ENCODE peak calls at places on chromosomes 16 and 17, in six cellular contexts. One of them, this sample, is unnamed.

GRCh38 chr17:34156741-34157589 is 98.1 kb upstream of the CCL2 start:
- DNase-seq in chondrocyte: peak
- DNase-seq in HFF-Myc: no peak
- DNase-seq in GM10248: no peak
- DNase-seq in neural crest cell: peak
- DNase-seq in nephron progenitor cell: peak
- DNase-seq in this sample: no peak

GRCh38 chr17:48679385-48680096 is 42.8 kb downstream of the PRAC1 start:
- DNase-seq in chondrocyte: no peak
- DNase-seq in HFF-Myc: no peak
- DNase-seq in GM10248: no peak
- DNase-seq in neural crest cell: no peak
- DNase-seq in nephron progenitor cell: no peak
- DNase-seq in this sample: no peak

GRCh38 chr16:30740364-30741251 is 7.6 kb upstream of the PHKG2 start:
- DNase-seq in chondrocyte: no peak
- DNase-seq in HFF-Myc: peak
- DNase-seq in GM10248: no peak
- DNase-seq in neural crest cell: no peak
- DNase-seq in nephron progenitor cell: no peak
- DNase-seq in this sample: no peak

GRCh38 chr17:71828182-71828596 is 292.6 kb upstream of the SOX9 start:
- DNase-seq in chondrocyte: no peak
- DNase-seq in HFF-Myc: no peak
- DNase-seq in GM10248: no peak
- DNase-seq in neural crest cell: peak
- DNase-seq in nephron progenitor cell: peak
- DNase-seq in this sample: no peak

GRCh38 chr17:17722081-17722905 is 41.0 kb downstream of the RAI1 start:
- DNase-seq in chondrocyte: no peak
- DNase-seq in HFF-Myc: no peak
- DNase-seq in GM10248: no peak
- DNase-seq in neural crest cell: no peak
- DNase-seq in nephron progenitor cell: peak
- DNase-seq in this sample: no peak

GRCh38 chr17:28528329-28529011 is 22.3 kb downstream of the FOXN1 start:
- DNase-seq in chondrocyte: no peak
- DNase-seq in HFF-Myc: no peak
- DNase-seq in GM10248: no peak
- DNase-seq in neural crest cell: no peak
- DNase-seq in nephron progenitor cell: no peak
- DNase-seq in this sample: no peak

GRCh38 chr16:67326472-67327309 is at the start of the genes KCTD19 and LRRC36:
- DNase-seq in chondrocyte: no peak
- DNase-seq in HFF-Myc: no peak
- DNase-seq in GM10248: peak
- DNase-seq in neural crest cell: peak
- DNase-seq in nephron progenitor cell: peak
- DNase-seq in this sample: peak

GRCh38 chr16:80563807-80564206 is 23.0 kb downstream of the DYNLRB2 start:
- DNase-seq in chondrocyte: no peak
- DNase-seq in HFF-Myc: no peak
- DNase-seq in GM10248: no peak
- DNase-seq in neural crest cell: no peak
- DNase-seq in nephron progenitor cell: no peak
- DNase-seq in this sample: no peak

GRCh38 chr17:71779482-71779881 is 341.3 kb upstream of the SOX9 start:
- DNase-seq in chondrocyte: no peak
- DNase-seq in HFF-Myc: no peak
- DNase-seq in GM10248: no peak
- DNase-seq in neural crest cell: no peak
- DNase-seq in nephron progenitor cell: no peak
- DNase-seq in this sample: no peak

GRCh38 chr17:73770115-73770848 is 126.0 kb upstream of the SDK2 start:
- DNase-seq in chondrocyte: no peak
- DNase-seq in HFF-Myc: peak
- DNase-seq in GM10248: no peak
- DNase-seq in neural crest cell: no peak
- DNase-seq in nephron progenitor cell: no peak
- DNase-seq in this sample: no peak

GRCh38 chr16:75789237-75789636 is 62.9 kb upstream of the CPHXL start:
- DNase-seq in chondrocyte: no peak
- DNase-seq in HFF-Myc: peak
- DNase-seq in GM10248: peak
- DNase-seq in neural crest cell: peak
- DNase-seq in nephron progenitor cell: peak
- DNase-seq in this sample: no peak

GRCh38 chr16:4968879-4969278 is 10.7 kb downstream of the SEC14L5 start:
- DNase-seq in chondrocyte: no peak
- DNase-seq in HFF-Myc: no peak
- DNase-seq in GM10248: no peak
- DNase-seq in neural crest cell: no peak
- DNase-seq in nephron progenitor cell: no peak
- DNase-seq in this sample: no peak

GRCh38 chr16:51763072-51763658 is 612.1 kb upstream of the SALL1 start:
- DNase-seq in chondrocyte: no peak
- DNase-seq in HFF-Myc: no peak
- DNase-seq in GM10248: no peak
- DNase-seq in neural crest cell: peak
- DNase-seq in nephron progenitor cell: peak
- DNase-seq in this sample: no peak

GRCh38 chr16:57865746-57866528 is 63.6 kb upstream of the KIFC3 start:
- DNase-seq in chondrocyte: no peak
- DNase-seq in HFF-Myc: no peak
- DNase-seq in GM10248: no peak
- DNase-seq in neural crest cell: no peak
- DNase-seq in nephron progenitor cell: no peak
- DNase-seq in this sample: no peak

GRCh38 chr17:75228305-75228704 is 22.8 kb downstream of the NUP85 start:
- DNase-seq in chondrocyte: no peak
- DNase-seq in HFF-Myc: no peak
- DNase-seq in GM10248: no peak
- DNase-seq in neural crest cell: no peak
- DNase-seq in nephron progenitor cell: no peak
- DNase-seq in this sample: no peak

GRCh38 chr17:40020146-40020545 is 4.9 kb downstream of the CSF3 start:
- DNase-seq in chondrocyte: no peak
- DNase-seq in HFF-Myc: no peak
- DNase-seq in GM10248: no peak
- DNase-seq in neural crest cell: no peak
- DNase-seq in nephron progenitor cell: no peak
- DNase-seq in this sample: no peak

DNA sequence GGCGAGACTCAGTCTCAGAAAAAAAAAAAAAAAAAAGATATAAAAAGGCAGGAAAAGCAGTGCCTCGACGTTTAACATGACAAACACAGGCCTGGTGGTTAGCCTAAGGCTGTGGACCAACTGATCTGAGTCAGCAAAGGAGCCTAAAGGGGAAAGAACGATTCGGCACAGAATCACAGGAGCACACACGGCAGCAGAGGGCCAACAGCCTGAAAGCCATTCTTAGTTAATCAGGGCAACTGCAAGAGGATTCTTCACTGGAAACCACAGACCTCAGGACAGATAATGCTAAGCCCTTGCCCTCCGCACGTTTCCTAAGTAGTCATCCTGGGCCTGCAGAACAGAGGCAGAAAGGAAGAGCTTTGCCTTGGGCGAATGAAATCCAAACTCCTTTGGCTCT is 14.7 kb downstream of the TMEM11 start:
- DNase-seq in chondrocyte: no peak
- DNase-seq in HFF-Myc: no peak
- DNase-seq in GM10248: no peak
- DNase-seq in neural crest cell: no peak
- DNase-seq in nephron progenitor cell: no peak
- DNase-seq in this sample: no peak
- TF ChIP-seq CTCF in chondrocyte: no peak
- TF ChIP-seq CTCF in HFF-Myc: no peak
- TF ChIP-seq CTCF in GM10248: no peak
- TF ChIP-seq CTCF in neural crest cell: no peak
- TF ChIP-seq CTCF in nephron progenitor cell: no peak
- TF ChIP-seq CTCF in this sample: no peak

GRCh38 chr16:55543470-55543869 is 23.0 kb upstream of the CAPNS2 start:
- DNase-seq in chondrocyte: no peak
- DNase-seq in HFF-Myc: peak
- DNase-seq in GM10248: no peak
- DNase-seq in neural crest cell: no peak
- DNase-seq in nephron progenitor cell: no peak
- DNase-seq in this sample: no peak
- TF ChIP-seq CTCF in chondrocyte: peak
- TF ChIP-seq CTCF in HFF-Myc: peak
- TF ChIP-seq CTCF in GM10248: no peak
- TF ChIP-seq CTCF in neural crest cell: peak
- TF ChIP-seq CTCF in nephron progenitor cell: no peak
- TF ChIP-seq CTCF in this sample: peak

GRCh38 chr17:63919311-63919723 is 678 bp upstream of the GH1 start:
- DNase-seq in chondrocyte: peak
- DNase-seq in HFF-Myc: peak
- DNase-seq in GM10248: peak
- DNase-seq in neural crest cell: peak
- DNase-seq in nephron progenitor cell: peak
- DNase-seq in this sample: peak

GRCh38 chr17:63917646-63918045 is 993 bp downstream of the GH1 start:
- DNase-seq in chondrocyte: peak
- DNase-seq in HFF-Myc: no peak
- DNase-seq in GM10248: no peak
- DNase-seq in neural crest cell: no peak
- DNase-seq in nephron progenitor cell: no peak
- DNase-seq in this sample: no peak

GRCh38 chr17:63914471-63914870 is 3.4 kb upstream of the CSHL1 start:
- DNase-seq in chondrocyte: peak
- DNase-seq in HFF-Myc: no peak
- DNase-seq in GM10248: no peak
- DNase-seq in neural crest cell: no peak
- DNase-seq in nephron progenitor cell: no peak
- DNase-seq in this sample: no peak

GRCh38 chr17:63916566-63917185 is 2.0 kb downstream of the GH1 start:
- DNase-seq in chondrocyte: peak
- DNase-seq in HFF-Myc: no peak
- DNase-seq in GM10248: no peak
- DNase-seq in neural crest cell: no peak
- DNase-seq in nephron progenitor cell: no peak
- DNase-seq in this sample: no peak

GRCh38 chr17:63918305-63918704 is 334 bp downstream of the GH1 start:
- DNase-seq in chondrocyte: peak
- DNase-seq in HFF-Myc: no peak
- DNase-seq in GM10248: no peak
- DNase-seq in neural crest cell: no peak
- DNase-seq in nephron progenitor cell: no peak
- DNase-seq in this sample: no peak
- TF ChIP-seq CTCF in chondrocyte: no peak
- TF ChIP-seq CTCF in HFF-Myc: no peak
- TF ChIP-seq CTCF in GM10248: no peak
- TF ChIP-seq CTCF in neural crest cell: no peak
- TF ChIP-seq CTCF in nephron progenitor cell: no peak
- TF ChIP-seq CTCF in this sample: no peak

DNA sequence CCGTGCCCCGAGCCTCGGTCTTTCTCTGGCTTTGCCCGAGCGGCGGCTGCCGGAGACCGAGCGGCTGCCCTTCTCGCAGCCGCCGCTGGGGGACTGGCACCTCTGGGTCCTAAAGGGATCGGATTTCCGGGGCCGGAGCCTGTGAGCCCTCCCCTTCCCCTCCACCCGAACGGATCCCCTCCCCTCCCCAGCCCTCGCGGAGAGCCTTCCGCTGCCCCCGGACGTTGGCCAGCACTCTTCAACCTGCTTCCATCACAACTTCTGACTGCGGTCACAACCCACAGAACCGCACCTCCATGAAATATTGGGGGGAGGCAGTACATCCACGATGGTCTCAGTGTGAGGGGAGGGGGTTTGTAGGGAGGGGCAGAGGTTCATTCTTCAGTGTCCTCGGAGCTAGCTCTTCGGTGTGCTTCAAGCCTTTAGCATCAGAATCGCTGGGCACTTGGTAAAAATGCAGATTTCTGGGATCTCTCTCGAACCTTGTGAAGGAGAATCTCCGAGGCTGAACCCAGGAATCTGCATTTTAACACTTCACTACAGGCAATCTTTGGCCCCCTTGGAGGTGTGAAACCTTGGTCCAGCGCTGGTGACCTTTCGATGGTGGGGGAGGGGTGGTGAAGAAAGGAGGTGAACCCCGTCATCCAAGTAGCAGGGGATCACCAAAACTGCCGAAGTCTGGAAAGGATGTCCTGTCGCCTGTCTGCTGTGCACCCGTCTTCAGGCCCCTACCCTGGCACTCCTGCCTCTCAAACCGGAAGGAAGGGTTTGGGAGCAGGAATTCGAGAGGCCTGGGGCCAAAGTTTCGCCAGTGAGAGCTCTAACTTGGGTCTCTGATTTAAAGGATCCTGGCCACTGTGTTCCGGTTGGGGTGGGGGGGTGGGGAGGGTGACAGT is 812 bp upstream of the PPP1R9B start:
- DNase-seq in chondrocyte: peak
- DNase-seq in HFF-Myc: peak
- DNase-seq in GM10248: peak
- DNase-seq in neural crest cell: peak
- DNase-seq in nephron progenitor cell: peak
- DNase-seq in this sample: peak
- TF ChIP-seq CTCF in chondrocyte: peak
- TF ChIP-seq CTCF in HFF-Myc: peak
- TF ChIP-seq CTCF in GM10248: peak
- TF ChIP-seq CTCF in neural crest cell: peak
- TF ChIP-seq CTCF in nephron progenitor cell: peak
- TF ChIP-seq CTCF in this sample: peak

GRCh38 chr16:13984794-13985193 is 64.8 kb downstream of the ERCC4 start:
- DNase-seq in chondrocyte: no peak
- DNase-seq in HFF-Myc: no peak
- DNase-seq in GM10248: no peak
- DNase-seq in neural crest cell: no peak
- DNase-seq in nephron progenitor cell: no peak
- DNase-seq in this sample: no peak

GRCh38 chr16:13988038-13988437 is 68.1 kb downstream of the ERCC4 start:
- DNase-seq in chondrocyte: no peak
- DNase-seq in HFF-Myc: no peak
- DNase-seq in GM10248: no peak
- DNase-seq in neural crest cell: no peak
- DNase-seq in nephron progenitor cell: no peak
- DNase-seq in this sample: no peak

GRCh38 chr16:13982446-13982845 is 62.5 kb downstream of the ERCC4 start:
- DNase-seq in chondrocyte: no peak
- DNase-seq in HFF-Myc: no peak
- DNase-seq in GM10248: no peak
- DNase-seq in neural crest cell: no peak
- DNase-seq in nephron progenitor cell: no peak
- DNase-seq in this sample: no peak

DNA sequence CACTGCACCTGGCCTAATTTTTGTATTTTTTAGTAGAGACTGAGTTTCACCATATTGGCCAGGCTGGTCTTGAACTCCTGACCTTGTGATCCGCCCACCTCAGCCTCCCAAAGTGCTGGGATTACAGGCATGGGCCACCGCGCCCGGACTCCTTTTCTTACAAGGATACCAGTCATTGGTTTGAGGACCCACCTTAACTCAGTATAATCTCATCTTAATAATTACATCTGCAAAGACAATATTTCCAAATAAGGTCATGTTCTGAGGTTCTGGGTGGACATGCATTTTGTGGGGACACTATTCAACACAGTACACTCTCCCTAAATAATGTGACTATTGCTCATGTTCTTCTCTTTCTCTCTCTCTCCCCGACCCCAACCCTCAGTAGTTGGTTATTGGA is 63.7 kb downstream of the ERCC4 start:
- DNase-seq in chondrocyte: no peak
- DNase-seq in HFF-Myc: no peak
- DNase-seq in GM10248: no peak
- DNase-seq in neural crest cell: no peak
- DNase-seq in nephron progenitor cell: no peak
- DNase-seq in this sample: no peak
- TF ChIP-seq CTCF in chondrocyte: no peak
- TF ChIP-seq CTCF in HFF-Myc: no peak
- TF ChIP-seq CTCF in GM10248: no peak
- TF ChIP-seq CTCF in neural crest cell: no peak
- TF ChIP-seq CTCF in nephron progenitor cell: no peak
- TF ChIP-seq CTCF in this sample: no peak

This sample was measured in progenitor cell of endocrine pancreas.